ENCODE peak calls at places on chromosome 4, in eight cellular contexts. Q is H9; P is hepatocyte; H is nucleus accumbens; K is activated naive CD8-positive, alpha-beta T cell treated with anti-CD3 and anti-CD28 coated beads for 36 hours; C is thyroid gland; E is iPS-NIHi11; N is activated T-helper 1 cell treated with anti-CD3 and anti-CD28 coated beads, Interleukin-2, amount 50 U/mL, for 16 hours. U is an unnamed sample.

GRCh38 chr4:85815796-85816459 is 341.0 kb downstream of the ARHGAP24 start:
- DNase-seq in C (no peak), K (peak), P (no peak), H (no peak), N (no peak), E (no peak), Q (no peak), U (no peak)

GRCh38 chr4:140100771-140101170 is 53.2 kb downstream of the MAML3 start:
- DNase-seq in H (no peak), N (no peak), Q (no peak), P (no peak), E (no peak), K (no peak), C (no peak), U (peak)

GRCh38 chr4:101685126-101685525 is 105.4 kb upstream of the BANK1 start:
- DNase-seq in N (no peak), H (no peak), K (no peak), Q (no peak), P (no peak), C (no peak), E (no peak), U (no peak)

GRCh38 chr4:41360214-41360910 is 103.6 kb downstream of the UCHL1 start:
- DNase-seq in H (peak), E (peak), P (peak), K (peak), N (no peak), Q (peak), C (peak), U (peak)

GRCh38 chr4:4761128-4761991 is 98.1 kb upstream of the MSX1 start:
- DNase-seq in E (peak), H (peak), N (no peak), P (no peak), K (no peak), Q (peak), C (no peak), U (no peak)

GRCh38 chr4:7462509-7462971 is 27.8 kb upstream of the PSAPL1 start:
- DNase-seq in Q (peak), N (no peak), P (peak), E (peak), C (peak), H (peak), K (no peak), U (no peak)

GRCh38 chr4:188021548-188022249 is 26.1 kb downstream of the ZFP42 start:
- DNase-seq in P (peak), E (no peak), C (no peak), N (no peak), Q (no peak), H (no peak), K (no peak), U (no peak)

GRCh38 chr4:169033660-169034059 is 23.6 kb upstream of the CBR4 start:
- DNase-seq in Q (peak), P (no peak), E (no peak), C (no peak), H (no peak), K (no peak), N (no peak), U (no peak)

GRCh38 chr4:148778980-148779675 is 336.9 kb upstream of the NR3C2 start:
- DNase-seq in K (no peak), H (no peak), P (no peak), N (no peak), E (no peak), Q (no peak), C (no peak), U (no peak)

GRCh38 chr4:152064282-152064681 is 303.5 kb upstream of the GATB start:
- DNase-seq in C (no peak), N (no peak), E (no peak), Q (no peak), H (no peak), K (no peak), P (no peak), U (no peak)

GRCh38 chr4:47490550-47490949 is 5.5 kb downstream of the ATP10D start:
- DNase-seq in N (no peak), E (peak), K (peak), H (no peak), Q (peak), C (no peak), P (peak), U (no peak)

GRCh38 chr4:189313861-189314513 is 626.7 kb upstream of the FRG1 start:
- DNase-seq in P (no peak), K (no peak), E (no peak), C (no peak), N (no peak), H (no peak), Q (no peak), U (no peak)

GRCh38 chr4:163544407-163545038 is 50.0 kb downstream of the TMA16 start:
- DNase-seq in H (peak), C (peak), Q (peak), N (peak), P (peak), K (peak), E (peak), U (peak)

GRCh38 chr4:188178276-188178675 is 39.0 kb downstream of the TRIML1 start:
- DNase-seq in K (no peak), P (no peak), N (no peak), C (no peak), Q (no peak), H (no peak), E (no peak), U (no peak)

GRCh38 chr4:83855044-83855443 is 319.1 kb downstream of the GPAT3 start:
- DNase-seq in K (no peak), Q (no peak), E (no peak), H (no peak), C (no peak), N (no peak), P (peak), U (peak)

GRCh38 chr4:165909947-165910346 is 36.9 kb downstream of the TLL1 start:
- DNase-seq in Q (no peak), H (no peak), K (no peak), N (no peak), P (no peak), E (no peak), C (no peak), U (peak)

GRCh38 chr4:74375824-74376426 is 11.0 kb downstream of the EREG start:
- DNase-seq in E (no peak), C (no peak), K (no peak), Q (no peak), N (no peak), P (peak), H (no peak), U (no peak)

GRCh38 chr4:85807247-85807915 is 332.4 kb downstream of the ARHGAP24 start:
- DNase-seq in C (no peak), P (no peak), Q (no peak), K (no peak), N (no peak), E (no peak), H (no peak), U (peak)

GRCh38 chr4:147518846-147519767 is 38.2 kb downstream of the EDNRA start:
- DNase-seq in N (no peak), K (peak), H (peak), C (peak), P (peak), Q (peak), E (peak), U (peak)

GRCh38 chr4:40187386-40187913 is 9.4 kb upstream of the RHOH start:
- DNase-seq in K (no peak), Q (no peak), E (no peak), N (no peak), H (no peak), P (no peak), C (no peak), U (no peak)

GRCh38 chr4:16289872-16290554 is 63.7 kb upstream of the TAPT1 start:
- DNase-seq in E (peak), K (no peak), N (no peak), H (no peak), C (no peak), P (peak), Q (no peak), U (no peak)

GRCh38 chr4:115113382-115114106 is at the start of gene NDST4:
- DNase-seq in N (no peak), Q (no peak), H (peak), K (no peak), C (peak), E (peak), P (peak), U (peak)

GRCh38 chr4:90069151-90069550 is 58.0 kb upstream of the CCSER1 start:
- DNase-seq in C (no peak), E (no peak), P (no peak), H (no peak), Q (no peak), K (no peak), N (no peak), U (no peak)

GRCh38 chr4:185723619-185724150 is 88.3 kb downstream of the SORBS2 start:
- DNase-seq in H (no peak), N (no peak), K (no peak), E (no peak), P (no peak), C (no peak), Q (no peak), U (no peak)

GRCh38 chr4:76504613-76505465 is 69.8 kb downstream of the SHROOM3 start:
- DNase-seq in C (no peak), P (peak), N (no peak), H (no peak), E (peak), K (no peak), Q (no peak), U (peak)

GRCh38 chr4:17033256-17034245 is 135.1 kb upstream of the LDB2 start:
- DNase-seq in P (no peak), E (no peak), N (no peak), H (no peak), K (no peak), C (no peak), Q (no peak), U (no peak)

GRCh38 chr4:173577963-173578362 is 47.9 kb upstream of the HAND2 start:
- DNase-seq in C (no peak), N (no peak), E (no peak), P (no peak), H (no peak), K (no peak), Q (no peak), U (no peak)

U was measured in fibroblast of gingiva.